ENCODE peak calls at places on chromosomes 1 and 21, in seven cellular contexts. K is NCI-H1436; V is T-helper 2 cell; C is brain microvascular endothelial cell; A is amygdala; W is activated naive CD4-positive, alpha-beta T cell treated with anti-CD3 and anti-CD28 coated beads, Interleukin-2, amount 50 U/mL, for 72 hours; L is H7. Q is an unnamed sample.

GRCh38 chr1:224251741-224252146 is 68.7 kb downstream of the DEGS1 start:
- DNase-seq in C (no peak), A (no peak), W (no peak), V (no peak), L (no peak), K (no peak), Q (no peak)

GRCh38 chr1:54919367-54920359 is 32.7 kb upstream of the DHCR24 start:
- DNase-seq in L (no peak), V (no peak), K (no peak), C (no peak), W (no peak), A (no peak), Q (no peak)

GRCh38 chr1:151325646-151326429 is 1.4 kb downstream of the PI4KB start:
- DNase-seq in W (no peak), C (no peak), V (peak), L (no peak), K (no peak), A (no peak), Q (no peak)

GRCh38 chr1:224434447-224435317 is at the start of gene WDR26:
- DNase-seq in C (peak), A (peak), K (peak), W (peak), L (peak), V (peak), Q (peak)

GRCh38 chr21:38140192-38140905 is 116.4 kb upstream of the KCNJ15 start:
- DNase-seq in K (peak), C (peak), L (no peak), W (no peak), V (no peak), A (no peak), Q (no peak)

GRCh38 chr1:31786366-31787060 is 22.4 kb upstream of the ADGRB2 start:
- DNase-seq in W (peak), A (no peak), C (no peak), K (peak), V (no peak), L (no peak), Q (no peak)

GRCh38 chr1:7398982-7399381 is 372.1 kb upstream of the VAMP3 start:
- DNase-seq in L (peak), K (no peak), A (no peak), C (no peak), W (no peak), V (no peak), Q (no peak)

GRCh38 chr21:34890724-34891609 is 158.1 kb downstream of the RUNX1 start:
- DNase-seq in L (peak), C (peak), W (peak), K (no peak), V (no peak), A (no peak), Q (no peak)

GRCh38 chr1:101964708-101965107 is 32.0 kb downstream of the OLFM3 start:
- DNase-seq in C (no peak), A (no peak), V (no peak), K (no peak), L (no peak), W (no peak), Q (no peak)

GRCh38 chr1:34681481-34682451 is 73.1 kb upstream of the GJB5 start:
- DNase-seq in K (peak), V (peak), A (no peak), L (peak), C (peak), W (no peak), Q (peak)

GRCh38 chr1:78491311-78492071 is 717 bp downstream of the PTGFR start:
- DNase-seq in V (no peak), A (no peak), K (no peak), L (peak), C (peak), W (no peak), Q (no peak)

GRCh38 chr1:115258302-115258866 is 79.7 kb downstream of the NGF start:
- DNase-seq in W (no peak), K (no peak), V (no peak), A (no peak), C (peak), L (no peak), Q (no peak)

GRCh38 chr1:203295796-203296195 is 9.5 kb upstream of the BTG2 start:
- DNase-seq in L (no peak), K (no peak), C (no peak), A (no peak), V (no peak), W (no peak), Q (no peak)

GRCh38 chr21:37483776-37484175 is 117.2 kb downstream of the DYRK1A start:
- DNase-seq in A (no peak), C (no peak), W (no peak), L (no peak), K (no peak), V (no peak), Q (no peak)

GRCh38 chr1:23224721-23225648 is 7.7 kb upstream of the HTR1D start:
- DNase-seq in K (no peak), C (peak), W (no peak), L (no peak), V (no peak), A (no peak), Q (no peak)

GRCh38 chr1:18951818-18952391 is 4.6 kb downstream of the IFFO2 start:
- DNase-seq in L (no peak), W (peak), V (peak), A (no peak), K (no peak), C (peak), Q (peak)

GRCh38 chr1:98327151-98327918 is 334.2 kb upstream of the SNX7 start:
- DNase-seq in L (no peak), C (peak), W (no peak), A (no peak), V (no peak), K (no peak), Q (no peak)

GRCh38 chr1:247535402-247535801 is 838 bp downstream of the OR2C3 start:
- DNase-seq in C (no peak), A (no peak), L (no peak), W (no peak), K (no peak), V (peak), Q (no peak)

GRCh38 chr1:167524651-167525050 is 6.3 kb upstream of the CD247 start:
- DNase-seq in A (no peak), K (no peak), C (no peak), L (no peak), V (no peak), W (no peak), Q (no peak)

GRCh38 chr1:39159224-39160036 is 45.1 kb upstream of the MACF1 start:
- DNase-seq in A (no peak), K (no peak), W (no peak), V (no peak), C (no peak), L (no peak), Q (no peak)

Q was measured in activated T-helper 9 cell treated with anti-CD3 and anti-CD28 coated beads, Interleukin-2, amount 50 U/mL, for 16 hours.